ENCODE peak calls at places on chromosome 1, in four cellular contexts. F is endothelial cell of umbilical vein, K is K562, O is GM23338. A is an unnamed sample.

GRCh38 chr1:50959303-50959912 is 659 bp downstream of the FAF1 start:
- DNase-seq in K (peak; percentile 26), F (peak; percentile 47), O (peak; percentile 49), A (no peak)

GRCh38 chr1:50812346-50812745 is 147.7 kb downstream of the FAF1 start:
- DNase-seq in F (no peak), O (no peak), K (no peak), A (no peak)

GRCh38 chr1:109156916-109157385 is 43.0 kb downstream of the ELAPOR1 start:
- DNase-seq in K (no peak), O (no peak), F (no peak), A (no peak)

GRCh38 chr1:10624256-10625050 is 149.7 kb downstream of the PEX14 start:
- DNase-seq in F (no peak), K (no peak), O (no peak), A (no peak)

GRCh38 chr1:98903261-98903660 is 101.4 kb downstream of the PLPPR5 start:
- DNase-seq in F (peak; percentile 91), K (no peak), O (no peak), A (peak; percentile 85)

GRCh38 chr1:39110325-39110851 is 84.2 kb downstream of the NDUFS5 start:
- DNase-seq in O (no peak), K (no peak), F (peak; percentile 87), A (no peak)

GRCh38 chr1:109570414-109570813 is 22.0 kb downstream of the GNAI3 start:
- DNase-seq in F (peak; percentile 24), K (no peak), O (peak; percentile 59), A (no peak)

GRCh38 chr1:245469734-245470133 is 314.9 kb downstream of the KIF26B start:
- DNase-seq in O (no peak), K (no peak), F (no peak), A (no peak)

GRCh38 chr1:212605441-212605976 is 3.1 kb upstream of the ATF3 start:
- DNase-seq in O (no peak), F (peak; percentile 19), K (no peak), A (peak; percentile 58)

GRCh38 chr1:216247937-216248336 is 175.3 kb downstream of the USH2A start:
- DNase-seq in O (no peak), F (no peak), K (no peak), A (no peak)

GRCh38 chr1:246755419-246755818 is 31.2 kb downstream of the SCCPDH start:
- DNase-seq in O (no peak), K (no peak), F (no peak), A (no peak)

GRCh38 chr1:241240084-241240483 is 116.9 kb downstream of the RGS7 start:
- DNase-seq in K (no peak), F (no peak), O (no peak), A (no peak)

GRCh38 chr1:53616927-53617326 is 122.0 kb downstream of the GLIS1 start:
- DNase-seq in O (peak; percentile 53), K (no peak), F (no peak), A (no peak)

GRCh38 chr1:199705825-199706224 is 321.7 kb upstream of the NR5A2 start:
- DNase-seq in O (no peak), F (no peak), K (no peak), A (no peak)

GRCh38 chr1:100528861-100529260 is 9.1 kb upstream of the GPR88 start:
- DNase-seq in K (no peak), F (peak; percentile 40), O (no peak), A (no peak)

GRCh38 chr1:209367031-209367813 is 216.3 kb upstream of the CAMK1G start:
- DNase-seq in F (no peak), K (no peak), O (no peak), A (no peak)

GRCh38 chr1:93623875-93624274 is 57.8 kb downstream of the BCAR3 start:
- DNase-seq in O (no peak), F (peak; percentile 89), K (no peak), A (no peak)

GRCh38 chr1:35539073-35539823 is 18.0 kb downstream of the KIAA0319L start:
- DNase-seq in F (no peak), O (no peak), K (no peak), A (no peak)

GRCh38 chr1:193115629-193116227 is 6.1 kb upstream of the CDC73 start:
- DNase-seq in F (peak; percentile 89), K (peak; percentile 35), O (no peak), A (no peak)

GRCh38 chr1:156461781-156462647 is 38.6 kb downstream of the MEF2D start:
- DNase-seq in O (peak; percentile 29), K (no peak), F (no peak), A (no peak)

GRCh38 chr1:203478986-203479385 is 3.4 kb downstream of the PRELP start:
- DNase-seq in K (no peak), F (no peak), O (no peak), A (no peak)

GRCh38 chr1:54781023-54781723 is 16.9 kb upstream of the PARS2 start:
- DNase-seq in O (peak; percentile 81), F (no peak), K (no peak), A (no peak)

GRCh38 chr1:36532810-36533401 is 50.2 kb upstream of the CSF3R start:
- DNase-seq in O (no peak), K (no peak), F (no peak), A (no peak)

GRCh38 chr1:226627924-226628623 is 79.5 kb downstream of the STUM start:
- DNase-seq in K (no peak), F (no peak), O (no peak), A (no peak)

GRCh38 chr1:200960236-200960947 is 63.1 kb downstream of the KIF21B start:
- DNase-seq in O (no peak), F (no peak), K (no peak), A (no peak)

GRCh38 chr1:2452583-2453315 is 23.3 kb upstream of the PLCH2 start:
- DNase-seq in K (no peak), F (no peak), O (no peak), A (no peak)

GRCh38 chr1:89794406-89794805 is 26.4 kb upstream of the LRRC8D start:
- DNase-seq in K (no peak), F (no peak), O (peak; percentile 79), A (no peak)

GRCh38 chr1:170917373-170917772 is 18.0 kb upstream of the MROH9 start:
- DNase-seq in O (no peak), F (no peak), K (no peak), A (no peak)

DNA sequence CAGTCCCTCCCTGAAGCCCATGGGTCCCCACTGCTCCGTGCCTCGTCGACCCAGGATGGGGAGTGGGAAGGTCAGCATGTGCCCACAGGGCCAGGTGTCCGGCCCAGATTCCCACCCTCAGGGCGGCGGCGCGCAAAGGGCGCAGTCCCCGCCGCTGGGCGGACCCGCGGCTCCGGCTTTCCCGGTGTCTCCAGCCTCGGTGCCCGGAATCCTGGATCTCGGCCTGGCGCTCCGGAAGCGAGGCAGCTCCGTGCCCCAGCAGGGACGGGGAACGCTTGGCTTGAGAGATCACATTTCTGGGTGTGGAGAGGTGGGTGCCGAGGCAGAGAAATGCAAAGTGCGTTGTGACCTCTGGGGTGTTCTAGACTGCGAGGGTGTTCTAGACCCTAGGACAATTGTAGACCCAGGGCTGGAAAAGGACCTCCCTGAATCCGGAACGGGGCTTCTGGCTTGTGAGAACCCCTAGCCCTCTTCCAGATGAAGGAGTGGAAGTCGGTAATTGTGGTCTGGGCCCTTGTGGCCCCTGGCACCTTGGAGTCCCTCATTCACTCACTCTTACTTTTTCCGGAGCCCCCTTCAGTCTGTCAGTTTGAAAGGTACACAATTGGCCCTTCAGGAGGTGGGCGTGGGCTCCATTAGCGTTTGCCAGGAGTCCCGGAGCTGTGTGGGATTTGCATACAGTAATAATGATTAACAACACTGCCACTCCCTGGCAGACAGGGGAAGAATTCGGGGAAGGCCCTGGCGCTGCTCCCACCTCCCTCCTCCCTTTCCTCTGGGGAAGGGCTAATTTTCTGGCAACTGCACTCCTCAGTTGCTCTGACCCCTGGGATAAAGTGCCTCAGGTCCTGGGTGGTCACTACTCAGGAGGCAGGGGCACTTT is 1.7 kb upstream of the KCND3 start:
- DNase-seq in K (peak; percentile 39), F (peak; percentile 5), O (peak; percentile 82), A (peak; percentile 1)
- TF ChIP-seq POLR2AphosphoS5 in K (no peak), F (no peak), O (no peak), A (no peak)

GRCh38 chr1:21510113-21510493 is 880 bp downstream of the ALPL start:
- DNase-seq in O (peak; percentile 96), F (no peak), K (no peak), A (no peak)

GRCh38 chr1:21508580-21509350 is 458 bp upstream of the ALPL start:
- DNase-seq in O (peak; percentile 97), K (peak; percentile 98), F (peak; percentile 8), A (no peak)

GRCh38 chr1:21509351-21510112 is at the start of gene ALPL:
- DNase-seq in F (no peak), K (no peak), O (peak; percentile 64), A (no peak)

GRCh38 chr1:21511579-21512522 is 2.6 kb downstream of the ALPL start:
- DNase-seq in F (no peak), K (no peak), O (no peak), A (no peak)

GRCh38 chr1:21510885-21511578 is 1.8 kb downstream of the ALPL start:
- DNase-seq in O (no peak), F (no peak), K (no peak), A (no peak)
- TF ChIP-seq EZH2 in O (no peak), F (peak; percentile 69), K (no peak), A (no peak)

DNA sequence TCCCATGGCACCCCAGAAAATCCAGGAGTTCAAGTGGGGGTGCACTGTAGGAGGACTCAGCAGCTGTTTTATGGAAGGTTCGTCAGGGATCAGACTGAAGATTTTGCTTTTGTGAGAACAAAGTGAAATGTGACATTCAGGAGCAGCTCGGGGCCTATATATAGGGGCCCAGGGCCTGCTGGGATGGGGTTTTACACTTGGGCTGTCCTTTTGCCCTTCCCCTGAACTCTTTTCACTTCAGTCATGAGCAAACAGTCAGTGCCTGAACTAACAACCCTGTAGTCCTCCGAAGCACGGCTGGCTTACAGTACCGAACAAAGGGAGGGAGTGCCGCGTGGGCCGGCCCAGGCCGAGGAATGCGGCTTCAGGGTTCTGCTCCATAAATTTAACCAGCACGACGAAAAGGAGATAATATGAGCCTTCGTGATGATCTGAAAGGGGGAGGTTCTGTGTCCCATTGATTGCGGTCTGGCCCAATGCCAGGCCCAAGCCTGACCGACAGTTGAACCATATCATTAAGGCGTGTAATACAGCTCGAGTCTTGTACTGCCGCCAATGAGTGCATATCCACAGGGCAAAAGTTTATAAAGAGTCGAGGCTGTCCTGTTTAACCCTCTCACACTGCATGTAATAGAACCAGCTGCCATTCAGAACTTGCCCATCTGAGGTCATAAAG is 139.9 kb downstream of the DHRS3 start:
- DNase-seq in K (peak; percentile 90), F (peak; percentile 96), O (peak; percentile 42), A (peak; percentile 70)
- H3K27ac ChIP-seq in K (peak overlapping the region; percentile 92), F (peak overlapping the region; percentile 66), O (no peak overlapping the region), A (no peak overlapping the region)

DNA sequence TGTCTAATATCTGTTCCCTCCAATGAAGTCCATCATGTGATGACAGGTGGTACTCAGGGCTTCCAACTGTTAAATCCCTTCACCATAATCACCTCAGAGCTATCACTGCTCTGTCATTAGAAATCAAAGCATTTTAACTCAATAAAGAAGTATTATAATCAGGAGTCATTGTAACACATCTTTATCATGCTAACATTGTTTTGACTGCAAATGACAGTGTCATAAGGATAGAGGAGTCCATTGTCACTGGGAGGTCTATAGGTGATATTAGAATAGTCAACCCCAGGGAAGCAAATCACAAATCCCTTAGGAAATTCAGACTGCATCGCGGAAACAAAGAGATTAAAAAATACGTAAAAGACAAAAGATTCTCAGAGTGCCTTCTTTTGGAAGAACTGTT is 30.8 kb downstream of the LRRC53 start:
- DNase-seq in K (no peak), O (no peak), F (no peak), A (no peak)
- TF ChIP-seq POLR2AphosphoS5 in K (no peak), O (no peak), F (no peak), A (no peak)

DNA sequence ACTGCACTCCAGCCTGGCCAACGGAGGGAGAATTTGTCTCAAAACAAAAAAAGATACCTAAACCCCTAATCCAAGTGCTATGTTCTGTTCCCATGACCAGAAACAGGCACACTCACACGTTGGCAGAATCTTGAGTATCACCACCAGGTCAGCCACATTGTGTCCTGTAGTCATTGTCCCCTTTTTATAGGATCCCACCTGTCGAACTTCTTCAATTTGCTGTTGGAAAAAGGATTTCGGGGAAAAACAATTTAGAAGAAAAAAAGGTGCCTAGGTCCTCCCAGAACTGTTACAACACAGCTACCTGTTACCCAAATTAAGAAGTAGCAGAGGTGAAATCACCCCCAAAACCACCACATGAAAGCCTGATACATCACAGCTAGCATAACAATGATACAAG is 3.4 kb downstream of the ILF2 start:
- DNase-seq in K (no peak), F (no peak), O (no peak), A (no peak)
- TF ChIP-seq EZH2 in K (no peak), F (no peak), O (no peak), A (no peak)